ENCODE peak calls at places on chromosomes 7 and 10, in four cellular contexts. U is naive thymus-derived CD4-positive, alpha-beta T cell; R is IMR-90; C is right atrium auricular region. L is an unnamed sample.

GRCh38 chr7:98387136-98387535 is 13.8 kb downstream of the BAIAP2L1 start:
- DNase-seq in U (no peak), R (no peak), C (no peak), L (no peak)

GRCh38 chr10:32271617-32272016 is 75.3 kb downstream of the EPC1 start:
- DNase-seq in U (no peak), R (peak; percentile 64), C (no peak), L (no peak)

GRCh38 chr7:106418526-106418925 is 133.7 kb upstream of the NAMPT start:
- DNase-seq in U (no peak), R (peak; percentile 41), C (no peak), L (no peak)

GRCh38 chr7:39741942-39742623 is 118.7 kb downstream of the RALA start:
- DNase-seq in U (no peak), R (peak; percentile 41), C (no peak), L (peak; percentile 34)

GRCh38 chr7:27170936-27171635 is 3.0 kb downstream of the HOXA10 start:
- DNase-seq in U (no peak), R (no peak), C (no peak), L (no peak)

GRCh38 chr7:144827581-144828139 is 8.2 kb downstream of the TPK1 start:
- DNase-seq in U (no peak), R (peak; percentile 43), C (no peak), L (no peak)

GRCh38 chr7:151351967-151352366 is 10.4 kb downstream of the NUB1 start:
- DNase-seq in U (peak; percentile 77), R (no peak), C (no peak), L (peak; percentile 75)

GRCh38 chr10:94677691-94678090 is 5.8 kb upstream of the CYP2C18 start:
- DNase-seq in U (no peak), R (no peak), C (no peak), L (no peak)

GRCh38 chr7:36357054-36357453 is 32.6 kb upstream of the ANLN start:
- DNase-seq in U (no peak), R (no peak), C (no peak), L (no peak)

GRCh38 chr7:137936509-137937201 is 65.2 kb downstream of the CREB3L2 start:
- DNase-seq in U (no peak), R (no peak), C (no peak), L (no peak)

GRCh38 chr7:80740778-80741545 is 102.5 kb downstream of the CD36 start:
- DNase-seq in U (no peak), R (peak; percentile 76), C (no peak), L (no peak)

GRCh38 chr10:72072046-72072445 is 16.3 kb downstream of the SPOCK2 start:
- DNase-seq in U (no peak), R (no peak), C (no peak), L (no peak)

GRCh38 chr10:33122014-33122788 is 164.2 kb upstream of the ITGB1 start:
- DNase-seq in U (no peak), R (peak; percentile 94), C (peak; percentile 52), L (no peak)

GRCh38 chr7:139916717-139917395 is 87.8 kb downstream of the TBXAS1 start:
- DNase-seq in U (no peak), R (no peak), C (no peak), L (no peak)

GRCh38 chr10:13671874-13672273 is 85.1 kb downstream of the PRPF18 start:
- DNase-seq in U (no peak), R (no peak), C (no peak), L (no peak)

GRCh38 chr10:37146443-37146842 is 21.0 kb downstream of the ANKRD30A start:
- DNase-seq in U (no peak), R (no peak), C (no peak), L (no peak)

GRCh38 chr10:79562135-79562756 is 2.0 kb upstream of the SFTPA2 start:
- DNase-seq in U (peak; percentile 26), R (peak; percentile 54), C (no peak), L (peak; percentile 51)

GRCh38 chr10:101227765-101228681 is 1.2 kb downstream of the LBX1 start:
- DNase-seq in U (no peak), R (no peak), C (no peak), L (no peak)

GRCh38 chr10:101225846-101226361 is 3.4 kb downstream of the LBX1 start:
- DNase-seq in U (no peak), R (no peak), C (no peak), L (no peak)

GRCh38 chr10:101228682-101229274 is 485 bp downstream of the LBX1 start:
- DNase-seq in U (no peak), R (no peak), C (no peak), L (no peak)

GRCh38 chr10:101226506-101226887 is 2.8 kb downstream of the LBX1 start:
- DNase-seq in U (no peak), R (no peak), C (no peak), L (no peak)

GRCh38 chr10:101226888-101227736 is 2.2 kb downstream of the LBX1 start:
- DNase-seq in U (no peak), R (no peak), C (no peak), L (no peak)
- H3K27me3 ChIP-seq in U (peaks cover 14% of the 10 kb centered on the region), R (peaks cover 98% of the 10 kb centered on the region), C (peaks cover 92% of the 10 kb centered on the region), L (peaks cover 73% of the 10 kb centered on the region)

GRCh38 chr10:122458693-122459092 is 2.7 kb upstream of the HTRA1 start:
- DNase-seq in U (no peak), R (no peak), C (no peak), L (no peak)
- H3K9me3 ChIP-seq in U (no peaks in the 10 kb centered on the region), R (no peaks in the 10 kb centered on the region), C (no peaks in the 10 kb centered on the region), L (no peaks in the 10 kb centered on the region)

GRCh38 chr10:99234739-99235468 is 748 bp downstream of the HPSE2 start:
- DNase-seq in U (no peak), R (peak; percentile 0), C (no peak), L (no peak)

GRCh38 chr10:99234067-99234738 is 1.4 kb downstream of the HPSE2 start:
- DNase-seq in U (no peak), R (peak; percentile 31), C (peak; percentile 64), L (peak; percentile 4)

GRCh38 chr10:99235872-99236626 is 397 bp upstream of the HPSE2 start:
- DNase-seq in U (no peak), R (no peak), C (no peak), L (no peak)

GRCh38 chr10:99236627-99237309 is 1.1 kb upstream of the HPSE2 start:
- DNase-seq in U (no peak), R (no peak), C (no peak), L (no peak)

DNA sequence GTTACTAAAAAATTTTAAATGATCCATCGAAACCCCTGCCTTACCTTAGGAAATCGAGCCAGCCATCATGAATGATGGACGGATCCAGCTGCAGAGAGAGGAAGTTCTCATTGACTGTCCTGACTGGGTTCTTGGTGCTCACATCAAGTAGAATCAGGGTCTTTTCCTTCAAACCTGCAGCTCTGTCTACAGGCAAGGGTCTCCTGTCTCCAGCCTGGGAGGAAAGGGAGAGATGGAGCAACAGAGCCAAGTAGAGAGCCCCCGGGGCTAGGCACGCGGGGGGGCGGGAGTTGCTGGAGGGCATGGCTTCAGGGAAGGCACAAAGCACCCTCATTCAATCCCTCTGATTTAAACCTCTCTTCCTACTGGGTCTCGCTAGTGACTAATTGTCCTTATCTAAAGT is at the start of gene HPSE2:
- DNase-seq in U (no peak), R (no peak), C (no peak), L (no peak)
- H3K27me3 ChIP-seq in U (peaks cover 13% of the 10 kb centered on the region), R (peaks cover 61% of the 10 kb centered on the region), C (peaks cover 12% of the 10 kb centered on the region), L (peaks cover 31% of the 10 kb centered on the region)

DNA sequence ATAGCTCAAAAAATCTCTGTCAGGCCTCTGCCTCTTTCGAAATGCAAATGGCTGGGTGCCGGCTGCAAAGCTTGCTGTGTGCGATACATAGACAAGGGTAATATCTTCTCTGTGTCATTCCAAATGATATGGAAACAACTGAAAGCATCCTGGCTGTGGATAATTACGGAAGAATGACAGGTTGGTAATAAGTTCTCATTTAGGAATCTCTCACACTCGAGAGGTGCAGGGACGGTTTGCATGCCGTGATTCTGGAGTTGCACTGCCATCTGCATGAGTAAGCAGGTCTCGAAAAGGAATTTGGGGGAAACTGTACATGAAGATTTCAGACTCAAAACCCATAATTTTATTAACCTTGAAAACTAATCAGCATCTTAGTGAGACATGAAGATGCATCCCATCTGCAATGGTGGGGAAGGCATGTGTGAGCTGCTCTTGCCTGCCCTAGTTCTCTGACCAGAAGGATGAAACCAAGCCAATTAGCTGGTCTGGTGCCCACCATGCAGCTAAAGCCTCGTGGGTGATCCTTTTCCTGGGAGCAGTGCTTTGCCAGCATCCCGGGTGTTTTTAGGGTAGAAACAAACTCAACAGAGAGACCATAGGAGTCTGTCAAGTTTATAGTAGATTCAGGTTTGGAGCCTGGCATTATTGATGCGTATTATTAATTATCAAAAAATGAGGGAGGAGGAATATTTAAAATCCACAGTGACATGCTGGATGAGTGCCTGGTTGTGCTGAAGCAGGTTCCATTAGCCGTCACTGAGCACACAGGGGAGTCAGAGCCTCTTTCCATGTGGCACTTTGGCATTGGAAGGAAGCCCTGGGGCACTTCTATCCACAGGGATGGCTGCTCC is 503.6 kb upstream of the MGMT start:
- DNase-seq in U (no peak), R (no peak), C (no peak), L (no peak)
- H3K9me3 ChIP-seq in U (no peaks in the 10 kb centered on the region), R (peaks cover 40% of the 10 kb centered on the region), C (no peaks in the 10 kb centered on the region), L (no peaks in the 10 kb centered on the region)

GRCh38 chr7:1654738-1655490 is 15.2 kb upstream of the ELFN1 start:
- DNase-seq in U (no peak), R (no peak), C (no peak), L (no peak)
- H3K27me3 ChIP-seq in U (no peaks in the 10 kb centered on the region), R (peaks cover 18% of the 10 kb centered on the region), C (no peaks in the 10 kb centered on the region), L (no peaks in the 10 kb centered on the region)